ENCODE peak calls at places on chromosomes 2 and 18, in six cellular contexts. T is neuronal stem cell; L is HCT116; C is CD8-positive, alpha-beta T cell; H is astrocyte; Z is kidney. V is an unnamed sample. For H3K36me3, the result is how much of the 10 kb centered on the place peaks cover.

GRCh38 chr2:135037831-135038230 is 9.4 kb downstream of the MAP3K19 start:
- DNase-seq in T (no peak), L (no peak), C (no peak), H (no peak), Z (no peak), V (peak)

GRCh38 chr2:68732036-68732435 is 2.6 kb upstream of the ARHGAP25 start:
- DNase-seq in T (no peak), L (no peak), C (no peak), H (no peak), Z (no peak), V (no peak)

GRCh38 chr18:76491436-76491800 is 3.6 kb downstream of the ZNF516 start:
- DNase-seq in T (peak), L (no peak), C (peak), H (peak), Z (peak), V (no peak)

GRCh38 chr2:134247679-134248078 is 6.2 kb upstream of the MGAT5 start:
- DNase-seq in T (no peak), L (no peak), C (no peak), H (no peak), Z (no peak), V (no peak)

GRCh38 chr2:175055993-175056392 is 50.8 kb upstream of the CHN1 start:
- DNase-seq in T (no peak), L (no peak), C (no peak), H (no peak), Z (no peak), V (no peak)

GRCh38 chr2:231326404-231326803 is 69.1 kb upstream of the B3GNT7 start:
- DNase-seq in T (no peak), L (no peak), C (no peak), H (no peak), Z (peak), V (no peak)

GRCh38 chr2:231364961-231365810 is 30.3 kb upstream of the B3GNT7 start:
- DNase-seq in T (no peak), L (no peak), C (no peak), H (peak), Z (peak), V (no peak)

GRCh38 chr2:17799301-17800126 is 16.7 kb upstream of the MSGN1 start:
- DNase-seq in T (no peak), L (no peak), C (no peak), H (no peak), Z (no peak), V (peak)

GRCh38 chr2:197081294-197081693 is 154.8 kb upstream of the PGAP1 start:
- DNase-seq in T (no peak), L (no peak), C (no peak), H (no peak), Z (no peak), V (no peak)

GRCh38 chr2:127398239-127398590 is 10.4 kb upstream of the MAP3K2 start:
- DNase-seq in T (no peak), L (peak), C (peak), H (peak), Z (peak), V (no peak)

GRCh38 chr18:8423051-8423558 is 186.1 kb upstream of the RAB12 start:
- DNase-seq in T (no peak), L (peak), C (no peak), H (peak), Z (no peak), V (no peak)

GRCh38 chr2:112629823-112630222 is 15.9 kb upstream of the SLC20A1 start:
- DNase-seq in T (no peak), L (no peak), C (no peak), H (no peak), Z (no peak), V (peak)

GRCh38 chr2:18061717-18062116 is 183.2 kb downstream of the KCNS3 start:
- DNase-seq in T (no peak), L (no peak), C (no peak), H (no peak), Z (no peak), V (peak)

GRCh38 chr2:172070936-172071335 is 14.4 kb upstream of the DLX1 start:
- DNase-seq in T (no peak), L (no peak), C (no peak), H (no peak), Z (no peak), V (no peak)

GRCh38 chr2:210224660-210225460 is at the start of gene ACADL:
- DNase-seq in T (peak), L (no peak), C (no peak), H (peak), Z (peak), V (no peak)

GRCh38 chr2:42339191-42339912 is 21.7 kb downstream of the COX7A2L start:
- DNase-seq in T (no peak), L (no peak), C (no peak), H (no peak), Z (no peak), V (peak)

GRCh38 chr18:48219429-48220145 is 189.6 kb downstream of the ZBTB7C start:
- DNase-seq in T (no peak), L (no peak), C (no peak), H (no peak), Z (no peak), V (peak)

GRCh38 chr2:49837894-49838293 is 683.6 kb upstream of the FSHR start:
- DNase-seq in T (no peak), L (no peak), C (no peak), H (no peak), Z (no peak), V (no peak)

GRCh38 chr2:39121523-39122063 is 742 bp upstream of the SOS1 start:
- DNase-seq in T (no peak), L (no peak), C (no peak), H (no peak), Z (no peak), V (no peak)

GRCh38 chr2:230983566-230983965 is 12.4 kb upstream of the SPATA3 start:
- DNase-seq in T (no peak), L (no peak), C (no peak), H (no peak), Z (no peak), V (no peak)

GRCh38 chr2:165161510-165161909 is 42.3 kb downstream of the SCN3A start:
- DNase-seq in T (no peak), L (no peak), C (no peak), H (peak), Z (no peak), V (no peak)

GRCh38 chr18:23992119-23992940 is 22.2 kb upstream of the TTC39C start:
- DNase-seq in T (no peak), L (no peak), C (peak), H (peak), Z (no peak), V (no peak)
- H3K4me3 ChIP-seq in T (no peak), L (no peak), C (peak), H (no peak), Z (no peak), V (no peak)

GRCh38 chr2:200863655-200864205 is 728 bp downstream of the CLK1 start:
- DNase-seq in T (no peak), L (no peak), C (peak), H (peak), Z (no peak), V (no peak)

GRCh38 chr2:200862532-200863000 is 1.9 kb downstream of the CLK1 start:
- DNase-seq in T (no peak), L (no peak), C (peak), H (peak), Z (no peak), V (no peak)

GRCh38 chr2:200861617-200862016 is 2.8 kb downstream of the CLK1 start:
- DNase-seq in T (no peak), L (no peak), C (no peak), H (no peak), Z (no peak), V (no peak)

GRCh38 chr2:200856806-200857205 is 7.7 kb downstream of the CLK1 start:
- DNase-seq in T (no peak), L (no peak), C (no peak), H (no peak), Z (no peak), V (no peak)

DNA sequence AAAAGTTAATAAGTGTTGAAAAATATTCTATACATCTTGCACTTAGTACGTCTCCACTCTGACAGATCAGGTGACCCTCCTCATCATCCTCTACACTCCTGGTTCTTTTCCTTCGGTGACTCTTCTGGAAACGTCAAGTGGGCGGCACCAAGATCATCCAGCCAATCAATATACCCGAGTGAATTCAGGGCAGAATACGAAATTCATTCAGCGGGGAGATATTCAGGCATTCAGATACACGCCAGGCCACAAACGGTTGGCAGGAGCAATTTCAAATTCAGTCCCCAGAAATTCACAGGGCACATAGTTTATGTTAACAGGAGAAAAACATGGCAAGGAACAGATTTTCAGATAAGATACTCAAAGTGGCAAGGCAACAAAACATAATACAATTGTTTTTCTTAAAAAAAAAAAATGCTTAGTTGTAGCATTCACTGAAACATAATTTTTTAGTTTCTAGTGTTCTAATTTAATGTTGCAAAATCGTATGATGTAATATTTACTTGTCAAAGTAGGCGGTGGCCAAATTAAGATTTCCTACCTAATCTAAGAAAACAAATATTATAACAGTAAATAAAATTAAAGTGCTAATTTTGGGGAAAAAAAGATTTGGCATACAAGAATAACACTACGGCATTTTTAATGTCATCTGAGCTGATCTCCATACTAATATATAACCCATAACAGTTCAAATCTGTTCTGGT is 4.2 kb downstream of the CLK1 start:
- DNase-seq in T (no peak), L (no peak), C (no peak), H (peak), Z (no peak), V (no peak)
- H3K36me3 ChIP-seq in T (half or more), L (half or more), C (half or more), H (half or more), Z (half or more), V (under half)

GRCh38 chr18:33708876-33709275 is 130.9 kb downstream of the ASXL3 start:
- DNase-seq in T (no peak), L (no peak), C (no peak), H (no peak), Z (no peak), V (no peak)
- H3K27ac ChIP-seq in T (no peak), L (no peak), C (no peak), H (no peak), Z (no peak), V (no peak)

DNA sequence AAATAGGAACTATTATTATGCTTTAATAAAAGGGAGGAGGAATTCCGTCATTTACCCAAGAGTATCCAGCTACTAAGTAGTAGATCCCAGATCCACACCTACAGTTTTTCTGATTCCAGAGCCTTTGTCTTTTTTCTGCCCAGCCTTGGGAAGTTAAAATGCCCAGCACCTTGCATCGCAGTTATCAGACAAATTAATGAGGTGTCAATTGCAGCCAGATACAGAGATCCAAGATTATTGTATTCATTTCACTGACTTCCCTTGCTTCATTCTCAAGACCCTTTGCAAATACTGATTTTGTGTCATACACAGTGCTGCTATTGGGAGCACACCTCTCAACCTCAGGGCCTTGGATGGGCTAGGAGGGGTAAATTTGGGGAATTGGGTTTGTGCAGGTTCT is 1.1 kb downstream of the IL18R1 start:
- DNase-seq in T (no peak), L (no peak), C (no peak), H (no peak), Z (no peak), V (no peak)
- H3K4me3 ChIP-seq in T (no peak), L (no peak), C (peak), H (no peak), Z (peak), V (no peak)

DNA sequence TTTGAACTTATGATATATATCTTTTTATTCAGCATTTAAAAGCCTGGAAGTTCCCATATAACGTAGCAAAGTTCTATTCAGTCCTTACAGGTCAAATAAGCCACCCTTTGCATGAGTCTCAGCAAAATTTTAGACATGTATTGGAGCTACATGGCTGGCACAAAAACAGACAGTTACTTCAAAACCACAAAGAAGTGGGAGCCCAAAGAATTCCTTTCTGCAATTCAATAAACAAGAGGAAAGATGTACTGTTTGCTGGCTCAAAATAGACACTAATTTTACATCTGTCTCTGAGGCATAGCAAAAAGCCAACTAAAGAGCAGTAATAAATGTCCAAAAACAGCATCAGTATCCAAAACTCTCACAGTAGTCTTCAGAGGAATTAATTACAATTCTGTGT is 87.0 kb downstream of the ZEB2 start:
- DNase-seq in T (no peak), L (no peak), C (no peak), H (no peak), Z (no peak), V (no peak)
- H3K36me3 ChIP-seq in T (half or more), L (under half), C (under half), H (under half), Z (under half), V (under half)

GRCh38 chr2:190862591-190862991 is 18.0 kb upstream of the GLS start:
- DNase-seq in T (no peak), L (no peak), C (no peak), H (peak), Z (no peak), V (no peak)
- H3K27ac ChIP-seq in T (no peak), L (no peak), C (no peak), H (no peak), Z (no peak), V (no peak)

DNA sequence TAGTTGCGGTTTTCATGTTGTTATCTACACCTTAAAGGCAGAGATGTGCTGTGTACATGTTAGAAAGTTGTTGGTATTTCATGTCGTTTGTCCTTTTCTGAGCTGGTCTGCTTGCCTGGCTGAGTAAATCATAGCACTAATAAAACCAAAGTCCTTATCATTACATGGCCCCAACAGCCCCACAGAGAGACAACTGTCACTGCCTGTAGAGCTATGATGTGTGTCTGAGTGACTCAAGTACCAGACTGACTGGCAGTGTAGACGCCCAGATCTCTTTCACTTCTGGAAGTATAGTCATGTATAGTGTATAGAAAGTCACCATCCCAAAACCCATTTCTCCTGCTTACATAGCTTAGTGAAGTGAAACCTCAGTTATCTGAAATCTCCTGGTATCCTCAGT is 4.3 kb downstream of the SOCS6 start:
- DNase-seq in T (no peak), L (no peak), C (no peak), H (no peak), Z (no peak), V (no peak)
- H3K4me3 ChIP-seq in T (no peak), L (peak), C (no peak), H (no peak), Z (no peak), V (no peak)

GRCh38 chr2:128451636-128452411 is 133.2 kb upstream of the HS6ST1 start:
- DNase-seq in T (no peak), L (no peak), C (no peak), H (no peak), Z (no peak), V (peak)

GRCh38 chr2:128448331-128449225 is 129.9 kb upstream of the HS6ST1 start:
- DNase-seq in T (no peak), L (no peak), C (no peak), H (no peak), Z (no peak), V (peak)

GRCh38 chr2:128449226-128450061 is 130.8 kb upstream of the HS6ST1 start:
- DNase-seq in T (no peak), L (no peak), C (no peak), H (no peak), Z (peak), V (peak)

GRCh38 chr2:128451084-128451483 is 132.4 kb upstream of the HS6ST1 start:
- DNase-seq in T (no peak), L (no peak), C (no peak), H (no peak), Z (no peak), V (peak)

GRCh38 chr2:128450211-128451015 is 131.7 kb upstream of the HS6ST1 start:
- DNase-seq in T (no peak), L (no peak), C (no peak), H (no peak), Z (no peak), V (peak)
- H3K36me3 ChIP-seq in T (under half), L (under half), C (under half), H (under half), Z (under half), V (under half)

GRCh38 chr2:63822478-63822877 is 19.2 kb upstream of the UGP2 start:
- DNase-seq in T (no peak), L (no peak), C (no peak), H (no peak), Z (no peak), V (no peak)
- H3K27ac ChIP-seq in T (no peak), L (no peak), C (no peak), H (no peak), Z (no peak), V (no peak)